ENCODE peak calls at places on chromosomes 1 and 21, in seven cellular contexts. T is K562, A is HCT116, F is HepG2, Y is H1, Z is SK-N-SH, K is GM12878. R is an unnamed sample.
A peak's percentile ranks its signal among the peaks of the same experiment; 100 is the strongest.

GRCh38 chr21:21019681-21020080 is 21.5 kb downstream of the NCAM2 start:
- DNase-seq in F (no peak), Z (no peak), A (no peak), Y (no peak), K (no peak), T (no peak), R (no peak)

GRCh38 chr21:41508415-41509205 is 652 bp upstream of the TMPRSS2 start:
- DNase-seq in Y (peak; percentile 76), K (no peak), T (no peak), A (no peak), F (no peak), Z (no peak), R (no peak)

GRCh38 chr21:36097427-36098230 is 27.8 kb downstream of the CBR1 start:
- DNase-seq in K (peak; percentile 55), F (no peak), T (no peak), Y (no peak), A (no peak), Z (no peak), R (no peak)

GRCh38 chr21:44291078-44291935 is 5.6 kb downstream of the AIRE start:
- DNase-seq in K (no peak), Y (no peak), T (no peak), A (no peak), Z (no peak), F (no peak), R (no peak)

GRCh38 chr1:153515504-153516394 is 20.0 kb downstream of the S100A6 start:
- DNase-seq in K (no peak), F (no peak), T (peak; percentile 49), A (no peak), Y (no peak), Z (no peak), R (peak; percentile 25)

GRCh38 chr1:107467286-107467685 is 326.4 kb downstream of the NTNG1 start:
- DNase-seq in Y (no peak), K (no peak), F (no peak), Z (no peak), A (no peak), T (no peak), R (no peak)

GRCh38 chr1:1361982-1362423 is 3.6 kb upstream of the MXRA8 start:
- DNase-seq in A (no peak), F (peak; percentile 75), T (no peak), Y (no peak), K (no peak), Z (no peak), R (peak; percentile 38)

GRCh38 chr1:53115403-53116306 is 26.8 kb downstream of the SLC1A7 start:
- DNase-seq in F (peak; percentile 48), A (no peak), K (no peak), Y (no peak), Z (peak; percentile 95), T (peak; percentile 76), R (no peak)

GRCh38 chr1:183630748-183631147 is 4.8 kb downstream of the ARPC5 start:
- DNase-seq in A (no peak), T (no peak), K (no peak), Y (no peak), F (no peak), Z (no peak), R (no peak)

GRCh38 chr1:145990249-145991097 is 5.9 kb downstream of the TXNIP start:
- DNase-seq in Z (no peak), Y (no peak), A (no peak), K (no peak), T (no peak), F (peak; percentile 58), R (no peak)

GRCh38 chr1:234260578-234260977 is 112.7 kb upstream of the COA6 start:
- DNase-seq in F (no peak), Y (no peak), K (no peak), T (no peak), A (no peak), Z (no peak), R (no peak)

GRCh38 chr1:235946570-235946981 is 79.9 kb upstream of the LYST start:
- DNase-seq in K (no peak), F (no peak), Y (no peak), A (no peak), T (no peak), Z (no peak), R (peak; percentile 73)

GRCh38 chr1:109814223-109814622 is 50.5 kb upstream of the EPS8L3 start:
- DNase-seq in Z (no peak), K (no peak), Y (no peak), A (no peak), T (no peak), F (no peak), R (no peak)

GRCh38 chr1:17826165-17826488 is 71.0 kb downstream of the ACTL8 start:
- DNase-seq in K (no peak), Y (peak; percentile 90), Z (peak; percentile 83), F (peak; percentile 5), A (peak; percentile 8), T (peak; percentile 84), R (peak; percentile 11)

GRCh38 chr1:94725566-94725965 is 94.6 kb upstream of the SLC44A3 start:
- DNase-seq in K (no peak), F (no peak), T (no peak), A (no peak), Z (no peak), Y (no peak), R (no peak)

GRCh38 chr1:85342177-85342576 is 65.7 kb upstream of the BCL10 start:
- DNase-seq in A (no peak), K (no peak), F (no peak), T (no peak), Z (no peak), Y (no peak), R (no peak)

GRCh38 chr1:230158422-230159291 is 91.6 kb downstream of the GALNT2 start:
- DNase-seq in T (no peak), F (peak; percentile 98), K (no peak), Y (no peak), A (no peak), Z (no peak), R (peak; percentile 56)

GRCh38 chr1:208161656-208162375 is 82.4 kb downstream of the PLXNA2 start:
- DNase-seq in Y (no peak), K (no peak), Z (peak; percentile 60), A (no peak), T (peak; percentile 35), F (no peak), R (no peak)

GRCh38 chr1:41455479-41456271 is 28.8 kb downstream of the EDN2 start:
- DNase-seq in Z (peak; percentile 92), T (no peak), K (no peak), F (no peak), Y (no peak), A (no peak), R (no peak)

GRCh38 chr1:203196371-203196770 is 9.9 kb upstream of the CHI3L1 start:
- DNase-seq in A (no peak), T (peak; percentile 70), Y (no peak), Z (no peak), F (no peak), K (no peak), R (no peak)

GRCh38 chr1:156743367-156744302 is 2.7 kb upstream of the MRPL24 start:
- DNase-seq in A (no peak), K (no peak), F (no peak), Y (no peak), T (no peak), Z (no peak), R (no peak)

GRCh38 chr1:25795955-25796806 is 3.8 kb upstream of the SELENON start:
- DNase-seq in Y (no peak), A (no peak), K (no peak), Z (no peak), T (no peak), F (no peak), R (no peak)

GRCh38 chr1:232462200-232462599 is 167.7 kb downstream of the SIPA1L2 start:
- DNase-seq in T (no peak), A (no peak), F (no peak), K (no peak), Y (no peak), Z (no peak), R (no peak)

DNA sequence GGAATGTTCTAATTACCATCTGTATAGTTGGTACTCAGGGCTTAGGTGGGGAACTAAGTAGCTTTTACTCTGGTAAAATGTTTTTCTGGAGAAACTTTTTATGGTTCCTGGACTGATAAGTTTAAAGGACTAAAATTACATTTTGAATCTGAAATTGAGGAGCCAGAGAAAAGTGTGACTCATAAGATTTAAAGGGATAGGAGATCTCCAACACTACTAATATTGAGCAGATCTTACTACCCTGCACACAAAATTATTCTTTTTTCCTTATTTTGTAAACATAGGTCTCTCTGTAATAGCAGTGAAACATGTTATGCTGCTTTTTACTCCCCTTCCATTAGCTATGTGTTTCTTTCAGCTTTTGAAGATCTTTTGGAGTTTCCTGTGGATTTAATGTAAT is 32.5 kb downstream of the MTF2 start:
- DNase-seq in T (no peak), K (no peak), Z (no peak), F (no peak), A (no peak), Y (no peak), R (no peak)
- TF ChIP-seq JUND in T (peak; percentile 11), K (no peak), Z (no peak), F (no peak), A (no peak), Y (no peak), R (no peak)

DNA sequence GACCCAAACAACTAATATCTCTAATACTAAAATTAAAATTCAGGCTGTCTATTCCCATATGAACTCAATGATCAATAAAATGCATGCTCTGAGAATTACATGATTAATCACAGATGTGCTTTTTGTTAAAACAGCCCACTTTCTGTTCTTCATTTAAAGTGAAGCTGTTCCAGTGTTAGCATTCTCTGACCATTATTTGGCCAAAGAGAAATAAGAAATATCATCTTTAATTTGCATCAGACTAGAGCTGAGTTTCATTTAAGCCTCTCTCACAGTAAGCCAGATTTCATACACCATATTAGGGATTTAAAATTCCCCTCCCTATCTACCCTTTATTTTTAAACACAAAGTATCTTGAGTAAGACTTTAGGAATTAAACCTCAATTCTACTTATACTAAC is 261.6 kb downstream of the TPR start:
- DNase-seq in Z (no peak), K (no peak), F (no peak), T (no peak), Y (no peak), A (no peak), R (no peak)
- TF ChIP-seq JUND in Z (no peak), K (no peak), F (no peak), T (no peak), Y (no peak), A (no peak), R (no peak)

GRCh38 chr1:201686709-201687455 is 142.1 kb upstream of the IPO9 start:
- DNase-seq in T (no peak), A (no peak), F (no peak), K (no peak), Y (no peak), Z (no peak), R (peak; percentile 29)
- TF ChIP-seq JUND in T (no peak), A (no peak), F (no peak), K (no peak), Y (no peak), Z (no peak), R (no peak)

GRCh38 chr1:18957136-18957521 is 653 bp upstream of the IFFO2 start:
- DNase-seq in Y (no peak), Z (peak; percentile 70), A (no peak), F (no peak), K (no peak), T (peak; percentile 35), R (no peak)

GRCh38 chr1:18954270-18955071 is 2.0 kb downstream of the IFFO2 start:
- DNase-seq in Z (no peak), A (no peak), F (no peak), T (no peak), Y (no peak), K (no peak), R (no peak)

GRCh38 chr1:18955116-18955441 is 1.4 kb downstream of the IFFO2 start:
- DNase-seq in A (no peak), T (no peak), K (no peak), Z (no peak), F (no peak), Y (no peak), R (no peak)

GRCh38 chr1:18956189-18957135 is at the start of gene IFFO2:
- DNase-seq in F (peak; percentile 85), T (peak; percentile 100), Z (peak; percentile 100), K (peak; percentile 34), Y (peak; percentile 100), A (peak; percentile 76), R (peak; percentile 95)

GRCh38 chr1:18955442-18956188 is 861 bp downstream of the IFFO2 start:
- DNase-seq in K (no peak), F (no peak), Z (peak; percentile 80), Y (peak; percentile 70), A (no peak), T (peak; percentile 52), R (peak; percentile 38)
- TF ChIP-seq JUND in K (no peak), F (no peak), Z (no peak), Y (no peak), A (no peak), T (no peak), R (no peak)